ENCODE peak calls at places on chromosome 16, in seven cellular contexts. C is H9, L is mesendoderm, H is IMR-90, A is H1, P is mesenchymal stem cell, V is trophoblast cell. J is an unnamed sample.

GRCh38 chr16:57480127-57480753 is 6.1 kb downstream of the DOK4 start:
- DNase-seq in H (peak), A (no peak), L (no peak), C (no peak), V (peak), P (peak), J (no peak)

GRCh38 chr16:59826767-59827166 is 1092.7 kb upstream of the GOT2 start:
- DNase-seq in L (no peak), P (no peak), C (no peak), H (no peak), V (no peak), A (no peak), J (no peak)

GRCh38 chr16:69384974-69385373 is 833 bp downstream of the TERF2 start:
- DNase-seq in A (no peak), C (no peak), L (no peak), H (no peak), V (no peak), P (no peak), J (no peak)

GRCh38 chr16:83732536-83732935 is 75.2 kb upstream of the HSBP1 start:
- DNase-seq in H (no peak), A (no peak), L (no peak), P (no peak), V (no peak), C (no peak), J (no peak)

GRCh38 chr16:56603589-56603988 is 4.8 kb upstream of the MT2A start:
- DNase-seq in A (no peak), C (peak), V (peak), P (peak), H (peak), L (peak), J (no peak)

GRCh38 chr16:30131869-30132475 is 9.0 kb upstream of the MAPK3 start:
- DNase-seq in V (no peak), P (no peak), H (no peak), A (no peak), L (no peak), C (no peak), J (no peak)

GRCh38 chr16:56987692-56988091 is 1.7 kb upstream of the NLRC5 start:
- DNase-seq in V (no peak), H (no peak), A (no peak), L (no peak), P (no peak), C (no peak), J (no peak)

GRCh38 chr16:84434800-84435199 is 66.5 kb downstream of the ATP2C2 start:
- DNase-seq in A (no peak), P (no peak), V (no peak), H (no peak), L (no peak), C (no peak), J (no peak)

GRCh38 chr16:65214196-65214595 is 92.3 kb upstream of the CDH11 start:
- DNase-seq in P (peak), A (no peak), V (no peak), C (no peak), L (no peak), H (peak), J (no peak)

GRCh38 chr16:31713945-31714898 is 159.4 kb upstream of the ZNF267 start:
- DNase-seq in P (no peak), V (no peak), A (peak), L (peak), H (no peak), C (peak), J (peak)

GRCh38 chr16:74168445-74168844 is 128.2 kb upstream of the PSMD7 start:
- DNase-seq in C (no peak), H (no peak), P (no peak), L (no peak), A (no peak), V (no peak), J (no peak)

GRCh38 chr16:74169687-74170522 is 126.7 kb upstream of the PSMD7 start:
- DNase-seq in L (no peak), C (no peak), A (no peak), V (no peak), P (peak), H (peak), J (no peak)
- H3K23ac ChIP-seq in L (no peak), C (no peak), A (no peak), V (no peak), P (no peak), H (no peak), J (no peak)

GRCh38 chr16:26985100-26986065 is 81.3 kb upstream of the C16orf82 start:
- DNase-seq in P (no peak), L (peak), C (peak), V (no peak), H (no peak), A (peak), J (no peak)
- H3K18ac ChIP-seq in P (no peak), L (no peak), C (peak), V (no peak), H (no peak), A (peak), J (no peak)

DNA sequence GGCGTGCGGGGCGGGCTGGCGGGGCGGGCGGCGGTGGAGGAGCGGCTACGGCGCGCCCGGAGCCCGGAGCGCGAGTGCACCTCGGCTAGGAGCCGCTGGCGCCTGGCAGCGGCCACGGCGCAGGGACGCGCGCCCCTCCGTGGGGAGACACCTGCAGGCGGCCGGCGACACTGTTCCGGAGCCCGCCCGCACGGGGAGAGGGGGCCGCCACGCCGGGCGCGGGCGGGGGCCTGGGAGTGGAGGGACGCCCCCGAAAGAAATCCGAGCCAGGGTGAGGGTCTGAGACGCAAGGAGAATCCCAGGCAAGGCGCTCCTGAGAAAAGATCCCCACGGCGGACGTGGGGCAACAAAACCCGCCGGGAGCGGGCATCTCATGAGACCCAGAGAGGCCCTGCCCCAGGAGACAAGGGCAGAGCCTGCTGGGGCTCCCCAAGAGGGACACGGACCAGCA is at the start of gene GSG1L:
- DNase-seq in L (no peak), H (no peak), V (no peak), P (no peak), A (no peak), C (no peak), J (no peak)
- H3K23ac ChIP-seq in L (peak), H (no peak), V (no peak), P (no peak), A (no peak), C (no peak), J (peak)

GRCh38 chr16:51110618-51111234 is 40.3 kb downstream of the SALL1 start:
- DNase-seq in P (no peak), V (no peak), A (no peak), C (no peak), L (no peak), H (no peak), J (no peak)
- H3K18ac ChIP-seq in P (no peak), V (no peak), A (no peak), C (no peak), L (no peak), H (no peak), J (no peak)

GRCh38 chr16:89862732-89863131 is 10.7 kb upstream of the TCF25 start:
- DNase-seq in H (no peak), C (no peak), P (no peak), A (no peak), V (no peak), L (no peak), J (no peak)
- H3K23ac ChIP-seq in H (peak), C (no peak), P (no peak), A (no peak), V (no peak), L (no peak), J (no peak)

GRCh38 chr16:13099822-13100221 is 198.4 kb downstream of the SHISA9 start:
- DNase-seq in L (peak), A (no peak), V (no peak), C (peak), H (no peak), P (no peak), J (no peak)
- H3K18ac ChIP-seq in L (peak), A (no peak), V (no peak), C (no peak), H (no peak), P (no peak), J (no peak)